ENCODE peak calls at places on chromosomes 7 and 10, in six cellular contexts. P is ACHN; M is islet precursor cell; C is GM18507; Z is activated T-helper 1 cell treated with anti-CD3 and anti-CD28 coated beads, Interleukin-2, amount 50 U/mL, for 16 hours; T is NCI-H460. V is an unnamed sample.

GRCh38 chr10:86648706-86649426 is 5.5 kb upstream of the OPN4 start:
- DNase-seq in P (peak), M (peak), C (no peak), Z (no peak), T (no peak), V (no peak)

GRCh38 chr7:140534743-140535142 is 55.4 kb upstream of the MKRN1 start:
- DNase-seq in P (no peak), M (no peak), C (no peak), Z (no peak), T (no peak), V (no peak)

GRCh38 chr10:127694580-127695193 is 42.3 kb upstream of the FOXI2 start:
- DNase-seq in P (peak), M (peak), C (peak), Z (no peak), T (peak), V (no peak)

GRCh38 chr7:150891740-150892139 is 39.4 kb downstream of the AOC1 start:
- DNase-seq in P (no peak), M (no peak), C (no peak), Z (no peak), T (no peak), V (no peak)

GRCh38 chr10:119268871-119269506 is 61.6 kb downstream of the GRK5 start:
- DNase-seq in P (no peak), M (no peak), C (peak), Z (peak), T (no peak), V (no peak)

GRCh38 chr10:110370005-110370404 is 65.3 kb upstream of the SMNDC1 start:
- DNase-seq in P (no peak), M (no peak), C (no peak), Z (no peak), T (no peak), V (no peak)

GRCh38 chr10:70455213-70455630 is 13.7 kb upstream of the NODAL start:
- DNase-seq in P (no peak), M (peak), C (no peak), Z (no peak), T (no peak), V (no peak)

GRCh38 chr10:123958221-123958620 is 66.6 kb upstream of the CPXM2 start:
- DNase-seq in P (no peak), M (peak), C (no peak), Z (no peak), T (no peak), V (no peak)

GRCh38 chr10:21314234-21314633 is 211.2 kb downstream of the SKIDA1 start:
- DNase-seq in P (no peak), M (peak), C (no peak), Z (no peak), T (no peak), V (no peak)

GRCh38 chr10:90462761-90463160 is 395.1 kb downstream of the HTR7 start:
- DNase-seq in P (no peak), M (no peak), C (no peak), Z (no peak), T (no peak), V (peak)

GRCh38 chr7:130430841-130431713 is 9.7 kb downstream of the CEP41 start:
- DNase-seq in P (no peak), M (no peak), C (no peak), Z (no peak), T (no peak), V (peak)

GRCh38 chr10:119030421-119031250 is 1.1 kb downstream of the NANOS1 start:
- DNase-seq in P (peak), M (peak), C (peak), Z (no peak), T (peak), V (peak)

GRCh38 chr7:35762781-35763180 is 38.1 kb upstream of the SEPTIN7 start:
- DNase-seq in P (no peak), M (no peak), C (no peak), Z (no peak), T (no peak), V (no peak)

GRCh38 chr7:64590971-64591370 is 28.1 kb upstream of the ZNF680 start:
- DNase-seq in P (no peak), M (no peak), C (no peak), Z (no peak), T (no peak), V (no peak)

GRCh38 chr7:63008366-63008765 is 990.3 kb upstream of the ZNF722 start:
- DNase-seq in P (no peak), M (no peak), C (no peak), Z (no peak), T (no peak), V (peak)

GRCh38 chr7:258476-259190 is 31.3 kb upstream of the FOXL3 start:
- DNase-seq in P (no peak), M (no peak), C (no peak), Z (no peak), T (no peak), V (no peak)

GRCh38 chr10:114239994-114240345 is 916 bp downstream of the VWA2 start:
- DNase-seq in P (no peak), M (no peak), C (no peak), Z (no peak), T (no peak), V (no peak)

GRCh38 chr7:116777613-116778380 is 84.6 kb upstream of the CAPZA2 start:
- DNase-seq in P (peak), M (no peak), C (no peak), Z (no peak), T (no peak), V (peak)

GRCh38 chr7:116211006-116211912 is 920 bp downstream of the TES start:
- DNase-seq in P (peak), M (peak), C (peak), Z (peak), T (peak), V (peak)

GRCh38 chr7:75739796-75740672 is 1.3 kb upstream of the HIP1 start:
- DNase-seq in P (no peak), M (no peak), C (no peak), Z (no peak), T (no peak), V (peak)

GRCh38 chr10:36366843-36367242 is 724.7 kb upstream of the FZD8 start:
- DNase-seq in P (no peak), M (no peak), C (no peak), Z (no peak), T (no peak), V (peak)

GRCh38 chr7:99829520-99830160 is 1.8 kb downstream of the CYP3A43 start:
- DNase-seq in P (peak), M (no peak), C (peak), Z (no peak), T (no peak), V (no peak)

GRCh38 chr7:46115410-46115809 is 194.3 kb upstream of the IGFBP3 start:
- DNase-seq in P (no peak), M (no peak), C (no peak), Z (no peak), T (no peak), V (peak)

GRCh38 chr7:25665903-25666670 is 437.8 kb upstream of the NPVF start:
- DNase-seq in P (no peak), M (peak), C (no peak), Z (no peak), T (no peak), V (no peak)

GRCh38 chr7:4102231-4102841 is 579.8 kb upstream of the FOXK1 start:
- DNase-seq in P (no peak), M (no peak), C (no peak), Z (no peak), T (no peak), V (no peak)

GRCh38 chr10:56296626-56297025 is 64.4 kb downstream of the ZWINT start:
- DNase-seq in P (no peak), M (no peak), C (no peak), Z (no peak), T (no peak), V (no peak)

GRCh38 chr7:2619120-2619519 is 12.7 kb upstream of the TTYH3 start:
- DNase-seq in P (no peak), M (no peak), C (no peak), Z (no peak), T (no peak), V (peak)